ENCODE peak calls at places on chromosomes 16 and 17, in seven cellular contexts. S is foreskin keratinocyte; R is foreskin fibroblast; U is activated CD8-positive, alpha-beta T cell treated with anti-CD3 and anti-CD28 coated beads for 36 hours; O is cardiac muscle cell; C is PC-3; I is natural killer cell. E is an unnamed sample.

GRCh38 chr17:33200587-33200986 is 92.5 kb downstream of the ASIC2 start:
- DNase-seq in R (peak; percentile 24), C (peak; percentile 3), U (no peak), S (peak; percentile 18), I (no peak), O (no peak), E (no peak)

GRCh38 chr16:89199241-89200123 is 855 bp downstream of the SLC22A31 start:
- DNase-seq in R (no peak), I (no peak), C (no peak), S (no peak), O (no peak), U (no peak), E (no peak)

GRCh38 chr17:72657467-72658317 is 434.8 kb downstream of the SLC39A11 start:
- DNase-seq in R (no peak), C (peak; percentile 84), O (no peak), S (no peak), U (no peak), I (no peak), E (no peak)

GRCh38 chr17:59165933-59166342 is 10.4 kb downstream of the PRR11 start:
- DNase-seq in U (peak; percentile 42), O (peak; percentile 49), C (peak; percentile 77), R (peak; percentile 42), I (no peak), S (no peak), E (peak; percentile 63)

GRCh38 chr17:45338023-45338781 is 21.4 kb upstream of the MAP3K14 start:
- DNase-seq in U (no peak), I (no peak), S (no peak), R (no peak), C (no peak), O (peak; percentile 45), E (no peak)

GRCh38 chr16:68356249-68356918 is 45.6 kb downstream of the PRMT7 start:
- DNase-seq in S (no peak), U (peak; percentile 89), C (no peak), O (no peak), I (peak; percentile 40), R (no peak), E (peak; percentile 89)

GRCh38 chr16:31327675-31328225 is 27.2 kb upstream of the ITGAX start:
- DNase-seq in U (no peak), O (no peak), C (no peak), S (no peak), I (no peak), R (no peak), E (no peak)

GRCh38 chr17:3792481-3792880 is 8.5 kb downstream of the ITGAE start:
- DNase-seq in S (no peak), U (no peak), R (no peak), I (no peak), C (no peak), O (no peak), E (no peak)

GRCh38 chr17:35373984-35374765 is 754 bp upstream of the SLFN11 start:
- DNase-seq in I (peak; percentile 56), O (peak; percentile 76), S (no peak), C (peak; percentile 34), U (peak; percentile 80), R (peak; percentile 55), E (peak; percentile 25)

GRCh38 chr16:15765880-15766279 is 90.9 kb downstream of the MYH11 start:
- DNase-seq in O (peak; percentile 35), R (peak; percentile 35), I (no peak), C (peak; percentile 62), S (no peak), U (peak; percentile 57), E (peak; percentile 81)

GRCh38 chr17:82212331-82213250 is at the start of gene CCDC57:
- DNase-seq in I (peak; percentile 76), U (peak; percentile 76), C (peak; percentile 76), O (peak; percentile 89), R (peak; percentile 78), S (no peak), E (peak; percentile 98)

GRCh38 chr17:32596666-32597065 is 109.9 kb downstream of the CDK5R1 start:
- DNase-seq in O (peak; percentile 2), U (peak; percentile 39), S (no peak), C (no peak), R (no peak), I (no peak), E (peak; percentile 48)

GRCh38 chr16:57531635-57532220 is 4.6 kb downstream of the CCDC102A start:
- DNase-seq in C (no peak), R (no peak), I (no peak), O (no peak), S (no peak), U (no peak), E (no peak)

GRCh38 chr17:18217412-18218015 is 7.9 kb upstream of the LLGL1 start:
- DNase-seq in U (peak; percentile 86), C (peak; percentile 84), I (peak; percentile 69), O (peak; percentile 69), S (no peak), R (no peak), E (peak; percentile 85)

GRCh38 chr16:88686439-88687253 is at the start of gene SNAI3:
- DNase-seq in R (peak; percentile 34), I (peak; percentile 88), S (no peak), O (peak; percentile 56), U (peak; percentile 87), C (peak; percentile 76), E (peak; percentile 98)

GRCh38 chr16:27700596-27700995 is 150.7 kb downstream of the KATNIP start:
- DNase-seq in S (no peak), R (no peak), C (no peak), U (no peak), I (no peak), O (no peak), E (no peak)

GRCh38 chr16:27701381-27701780 is 151.4 kb downstream of the KATNIP start:
- DNase-seq in R (no peak), U (no peak), I (no peak), S (no peak), C (no peak), O (no peak), E (no peak)

GRCh38 chr16:27698746-27699145 is 148.8 kb downstream of the KATNIP start:
- DNase-seq in R (no peak), I (no peak), O (no peak), S (no peak), U (no peak), C (no peak), E (no peak)

GRCh38 chr16:27698266-27698665 is 148.3 kb downstream of the KATNIP start:
- DNase-seq in R (no peak), I (no peak), O (no peak), U (peak; percentile 18), S (no peak), C (no peak), E (no peak)

GRCh38 chr16:27699540-27699939 is 149.6 kb downstream of the KATNIP start:
- DNase-seq in C (no peak), I (no peak), R (no peak), O (no peak), S (no peak), U (no peak), E (no peak)
- TF ChIP-seq CTCF in C (no peak), I (no peak), R (no peak), O (no peak), S (no peak), U (no peak), E (no peak)

GRCh38 chr16:14284930-14285541 is 213.9 kb downstream of the MRTFB start:
- DNase-seq in O (peak; percentile 76), U (peak; percentile 74), I (no peak), R (peak; percentile 64), S (no peak), C (peak; percentile 60), E (peak; percentile 52)
- TF ChIP-seq CTCF in O (peak; percentile 37), U (peak; percentile 49), I (no peak), R (peak; percentile 55), S (peak; percentile 67), C (peak; percentile 50), E (peak; percentile 63)

DNA sequence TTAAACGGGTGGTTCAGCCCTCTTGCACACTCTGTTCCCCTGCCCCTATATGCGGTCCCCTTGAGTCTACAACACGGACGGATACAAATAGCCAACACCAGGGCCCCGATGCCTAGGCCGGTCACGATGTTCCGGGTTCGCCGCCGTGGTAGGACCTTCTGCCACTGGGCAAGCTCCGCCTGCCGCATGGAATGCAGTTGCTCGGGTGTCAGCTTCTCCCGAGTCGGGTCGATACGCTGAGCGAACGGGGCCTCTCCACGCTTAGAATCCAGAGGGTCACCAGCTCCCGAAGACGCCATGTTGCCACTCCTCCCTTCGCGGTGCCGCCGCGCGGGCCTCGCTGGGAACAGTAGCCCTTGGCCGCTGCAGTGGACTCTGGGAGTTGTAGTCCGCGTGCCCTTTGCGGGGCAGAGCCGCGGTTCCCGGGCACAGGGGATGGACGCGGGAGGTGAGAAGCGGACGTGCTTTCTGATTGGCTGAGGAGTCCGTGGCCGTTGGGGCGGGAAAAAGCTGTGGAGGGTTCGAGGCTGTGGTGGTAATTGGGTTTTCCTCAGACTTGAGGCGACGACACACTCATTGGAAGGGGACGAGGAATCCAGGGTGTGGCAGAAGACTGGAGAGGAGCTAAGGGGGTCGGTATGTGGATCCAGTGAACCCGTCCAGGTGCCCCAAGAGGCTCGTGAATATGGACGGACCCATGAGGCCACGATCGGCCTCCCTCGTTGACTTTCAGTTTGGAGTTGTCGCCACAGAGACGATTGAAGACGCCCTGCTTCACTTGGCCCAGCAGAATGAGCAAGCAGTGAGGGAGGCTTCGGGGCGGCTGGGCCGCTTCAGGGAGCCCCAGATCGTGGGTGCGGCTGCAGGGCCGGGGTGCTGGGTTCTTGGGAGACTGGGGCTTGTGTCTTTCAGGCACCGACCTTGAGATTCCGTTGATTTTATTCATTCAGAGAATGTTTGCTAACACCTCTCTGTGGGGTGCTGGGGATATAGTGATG is at the start of the genes CNTD1 and COA3:
- DNase-seq in R (peak; percentile 80), O (peak; percentile 90), C (peak; percentile 80), I (peak; percentile 65), U (peak; percentile 91), S (peak; percentile 40), E (peak; percentile 91)
- TF ChIP-seq CTCF in R (no peak), O (no peak), C (no peak), I (no peak), U (no peak), S (no peak), E (no peak)

GRCh38 chr16:52863000-52863399 is 189.7 kb downstream of the CHD9NB start:
- DNase-seq in O (no peak), I (no peak), C (no peak), S (no peak), R (no peak), U (no peak), E (no peak)

GRCh38 chr16:52861614-52862022 is 191.1 kb downstream of the CHD9NB start:
- DNase-seq in C (peak; percentile 6), U (no peak), O (peak; percentile 19), R (no peak), S (peak; percentile 7), I (no peak), E (no peak)
- TF ChIP-seq CTCF in C (no peak), U (no peak), O (peak; percentile 32), R (no peak), S (peak; percentile 66), I (no peak), E (no peak)

GRCh38 chr17:49788443-49789277 is at the start of gene KAT7:
- DNase-seq in C (peak; percentile 100), O (peak; percentile 100), U (peak; percentile 99), I (peak; percentile 98), R (peak; percentile 99), S (peak; percentile 96), E (peak; percentile 93)
- TF ChIP-seq CTCF in C (no peak), O (no peak), U (no peak), I (no peak), R (no peak), S (no peak), E (no peak)